ENCODE peak calls at places on chromosomes 6 and 20, in seven cellular contexts. C, J, I, O, X, T and Q are unnamed samples.
A peak's percentile ranks its signal among the peaks of the same experiment; 100 is the strongest.

GRCh38 chr6:84026721-84027164 is 6.8 kb upstream of the MRAP2 start:
- DNase-seq in C (no peak), J (no peak), I (no peak), O (no peak), X (no peak), T (no peak), Q (no peak)

GRCh38 chr6:107061125-107062020 is 33.4 kb downstream of the MTRES1 start:
- DNase-seq in C (no peak), J (no peak), I (no peak), O (no peak), X (no peak), T (no peak), Q (no peak)

GRCh38 chr20:38165966-38166706 is 1.1 kb upstream of the TGM2 start:
- DNase-seq in C (peak; percentile 34), J (no peak), I (no peak), O (no peak), X (no peak), T (no peak), Q (no peak)

GRCh38 chr20:37777556-37777955 is 83.7 kb downstream of the CTNNBL1 start:
- DNase-seq in C (peak; percentile 27), J (no peak), I (no peak), O (no peak), X (no peak), T (no peak), Q (no peak)

GRCh38 chr6:73079611-73079955 is 145.7 kb downstream of the KHDC1L start:
- DNase-seq in C (peak; percentile 90), J (no peak), I (no peak), O (no peak), X (no peak), T (no peak), Q (no peak)

GRCh38 chr6:49906511-49906910 is 40.2 kb upstream of the CRISP1 start:
- DNase-seq in C (no peak), J (no peak), I (no peak), O (no peak), X (peak; percentile 59), T (no peak), Q (no peak)

GRCh38 chr6:56618050-56618449 is 24.6 kb downstream of the DST start:
- DNase-seq in C (no peak), J (no peak), I (no peak), O (no peak), X (no peak), T (no peak), Q (no peak)

GRCh38 chr6:137451926-137452325 is 42.3 kb downstream of the OLIG3 start:
- DNase-seq in C (peak; percentile 65), J (no peak), I (no peak), O (no peak), X (no peak), T (no peak), Q (no peak)

GRCh38 chr6:98471444-98471843 is 362.9 kb upstream of the POU3F2 start:
- DNase-seq in C (no peak), J (no peak), I (no peak), O (no peak), X (no peak), T (no peak), Q (no peak)

GRCh38 chr6:163986313-163986712 is 571.8 kb downstream of the QKI start:
- DNase-seq in C (peak; percentile 76), J (no peak), I (no peak), O (no peak), X (no peak), T (no peak), Q (no peak)

GRCh38 chr20:51654060-51654459 is 111.5 kb upstream of the NFATC2 start:
- DNase-seq in C (no peak), J (no peak), I (no peak), O (no peak), X (no peak), T (no peak), Q (no peak)

GRCh38 chr6:116351101-116351500 is 19.6 kb upstream of the DSE start:
- DNase-seq in C (no peak), J (no peak), I (no peak), O (no peak), X (no peak), T (no peak), Q (no peak)

GRCh38 chr6:134549854-134550253 is 231.9 kb upstream of the SGK1 start:
- DNase-seq in C (peak; percentile 30), J (no peak), I (no peak), O (no peak), X (no peak), T (no peak), Q (no peak)

GRCh38 chr6:118914598-118914997 is 20.4 kb downstream of the MCM9 start:
- DNase-seq in C (no peak), J (no peak), I (no peak), O (no peak), X (no peak), T (no peak), Q (no peak)

GRCh38 chr6:48111143-48111506 is at the start of gene PTCHD4:
- DNase-seq in C (peak; percentile 87), J (no peak), I (no peak), O (no peak), X (no peak), T (no peak), Q (peak; percentile 44)

GRCh38 chr6:53517021-53517420 is 27.9 kb downstream of the GCLC start:
- DNase-seq in C (no peak), J (no peak), I (no peak), O (no peak), X (no peak), T (no peak), Q (no peak)

GRCh38 chr6:35096129-35096852 is 44.8 kb downstream of the TCP11 start:
- DNase-seq in C (peak; percentile 92), J (no peak), I (no peak), O (no peak), X (no peak), T (no peak), Q (no peak)

GRCh38 chr6:71727632-71728294 is 158.6 kb upstream of the RIMS1 start:
- DNase-seq in C (no peak), J (no peak), I (no peak), O (no peak), X (no peak), T (no peak), Q (no peak)

GRCh38 chr6:36124881-36125280 is 5.4 kb upstream of the MAPK13 start:
- DNase-seq in C (no peak), J (no peak), I (no peak), O (no peak), X (no peak), T (no peak), Q (peak; percentile 80)

GRCh38 chr6:4510317-4510716 is 265.9 kb upstream of the CDYL start:
- DNase-seq in C (no peak), J (no peak), I (no peak), O (no peak), X (no peak), T (no peak), Q (no peak)

GRCh38 chr6:161486326-161486725 is 212.5 kb upstream of the AGPAT4 start:
- DNase-seq in C (peak; percentile 84), J (no peak), I (no peak), O (peak; percentile 41), X (peak; percentile 53), T (no peak), Q (no peak)

GRCh38 chr20:11810316-11811130 is 107.2 kb upstream of the BTBD3 start:
- DNase-seq in C (peak; percentile 88), J (no peak), I (no peak), O (no peak), X (no peak), T (no peak), Q (no peak)

GRCh38 chr6:17816921-17817611 is 110.3 kb upstream of the NUP153 start:
- DNase-seq in C (peak; percentile 36), J (no peak), I (no peak), O (no peak), X (no peak), T (no peak), Q (no peak)

GRCh38 chr6:17817763-17818162 is 111.0 kb upstream of the NUP153 start:
- DNase-seq in C (no peak), J (no peak), I (no peak), O (no peak), X (no peak), T (no peak), Q (no peak)

GRCh38 chr6:17820055-17820454 is 113.3 kb upstream of the NUP153 start:
- DNase-seq in C (no peak), J (no peak), I (no peak), O (no peak), X (no peak), T (no peak), Q (no peak)
- TF ChIP-seq CTCF in C (no peak), J (no peak), I (no peak), O (no peak), X (no peak), T (no peak), Q (no peak)

DNA sequence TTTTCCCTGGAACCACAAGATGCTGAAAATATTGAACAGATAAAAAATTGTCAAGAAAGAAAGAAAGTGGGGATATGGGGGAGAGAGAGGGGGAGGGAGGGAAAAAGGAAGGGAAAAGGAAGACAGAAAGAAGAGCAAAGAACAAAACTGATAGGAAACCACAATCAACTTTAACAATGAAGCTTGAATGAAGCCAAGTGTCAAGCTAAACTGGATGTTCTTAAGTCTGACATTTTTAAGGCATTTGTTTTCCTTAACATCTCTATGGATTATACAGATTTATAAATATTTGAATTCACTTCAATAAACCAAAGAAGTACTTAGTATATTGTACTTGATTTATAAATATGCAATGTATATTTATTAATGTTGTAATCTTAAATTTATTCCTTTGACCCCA is 197.6 kb upstream of the SMLR1 start:
- DNase-seq in C (no peak), J (no peak), I (no peak), O (no peak), X (no peak), T (no peak), Q (no peak)
- H3K4me1 ChIP-seq in C (peaks cover 2% of the 10 kb centered on the region), J (no peaks in the 10 kb centered on the region), I (no peaks in the 10 kb centered on the region), O (no peaks in the 10 kb centered on the region), X (no peaks in the 10 kb centered on the region), T (no peaks in the 10 kb centered on the region), Q (no peaks in the 10 kb centered on the region)

GRCh38 chr20:32930701-32931100 is 72.0 kb downstream of the EFCAB8 start:
- DNase-seq in C (no peak), J (no peak), I (no peak), O (no peak), X (no peak), T (no peak), Q (no peak)
- H3K9me3 ChIP-seq in C (no peaks in the 10 kb centered on the region), J (no peaks in the 10 kb centered on the region), I (no peaks in the 10 kb centered on the region), O (no peaks in the 10 kb centered on the region), X (no peaks in the 10 kb centered on the region), T (no peaks in the 10 kb centered on the region), Q (no peaks in the 10 kb centered on the region)

DNA sequence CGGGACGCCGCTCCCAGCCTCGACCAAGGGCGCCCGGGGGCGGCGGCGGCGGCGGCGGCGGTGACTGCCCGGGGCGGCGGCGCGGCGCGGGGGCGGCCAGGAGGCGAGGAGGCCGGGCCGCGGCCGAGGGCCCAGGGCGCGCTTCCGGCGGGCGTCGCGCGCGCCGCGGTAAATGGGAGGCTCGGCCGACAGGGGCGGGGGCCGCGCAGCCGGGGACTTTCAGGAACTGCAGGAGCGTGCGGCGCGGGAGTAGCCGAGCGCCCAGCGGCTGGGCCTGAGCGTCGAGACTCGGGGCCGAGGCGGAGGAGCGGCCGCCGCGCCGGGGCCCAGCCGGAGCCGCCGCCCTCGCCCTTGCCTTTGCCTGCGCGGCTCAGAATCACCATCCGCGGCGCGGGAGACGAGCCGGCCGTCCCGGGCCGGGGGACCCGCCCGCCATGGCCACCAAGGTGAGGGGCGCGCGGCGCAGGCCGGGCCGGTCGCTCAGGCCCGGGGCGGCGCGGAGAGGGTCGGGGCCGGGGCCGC is at the start of gene SNX9:
- DNase-seq in C (peak; percentile 80), J (peak; percentile 77), I (peak; percentile 65), O (peak; percentile 84), X (peak; percentile 91), T (peak; percentile 27), Q (peak; percentile 85)
- TF ChIP-seq CTCF in C (no peak), J (no peak), I (no peak), O (no peak), X (no peak), T (no peak), Q (no peak)